ENCODE peak calls at places on chromosomes 16 and 17, in nine cellular contexts. I, O, S, Q, D, B, A, X and W are unnamed samples.

GRCh38 chr17:16297367-16298139 is 55.7 kb downstream of the CENPV start:
- DNase-seq in I (peak), Q (no peak), B (peak), O (no peak), D (no peak), A (no peak), X (no peak), S (no peak), W (no peak)

GRCh38 chr17:49574283-49574892 is 1.3 kb upstream of the NXPH3 start:
- DNase-seq in D (no peak), A (no peak), O (peak), X (no peak), S (no peak), I (no peak), B (no peak), Q (no peak), W (no peak)

GRCh38 chr16:52050418-52050817 is 496.5 kb downstream of the TOX3 start:
- DNase-seq in B (no peak), X (no peak), D (no peak), O (no peak), A (no peak), S (no peak), Q (no peak), I (no peak), W (peak)

GRCh38 chr16:57432505-57432904 is 14.7 kb downstream of the CIAPIN1 start:
- DNase-seq in Q (no peak), I (no peak), D (peak), S (no peak), B (no peak), O (no peak), A (no peak), X (no peak), W (no peak)

GRCh38 chr16:47851026-47851610 is 304.7 kb downstream of the ABCC12 start:
- DNase-seq in X (no peak), O (no peak), S (no peak), D (no peak), Q (no peak), B (no peak), I (no peak), A (no peak), W (peak)

GRCh38 chr16:69311533-69312388 is 611 bp downstream of the VPS4A start:
- DNase-seq in Q (no peak), A (no peak), D (peak), X (no peak), S (peak), I (peak), O (peak), B (peak), W (peak)

GRCh38 chr17:48333034-48333491 is 97.0 kb downstream of the SKAP1 start:
- DNase-seq in I (no peak), D (no peak), S (peak), A (no peak), B (no peak), Q (no peak), X (no peak), O (no peak), W (peak)

GRCh38 chr17:80422276-80422675 is 7.3 kb downstream of the ENDOV start:
- DNase-seq in B (no peak), D (no peak), A (no peak), X (no peak), Q (no peak), S (no peak), I (no peak), O (no peak), W (no peak)

GRCh38 chr16:56980792-56981724 is 8.3 kb upstream of the NLRC5 start:
- DNase-seq in O (no peak), I (no peak), Q (no peak), S (no peak), X (no peak), B (no peak), A (no peak), D (no peak), W (no peak)

GRCh38 chr16:77148121-77148520 is 42.9 kb upstream of the MON1B start:
- DNase-seq in O (no peak), B (no peak), S (no peak), I (no peak), X (no peak), Q (no peak), D (no peak), A (no peak), W (no peak)

GRCh38 chr17:61313515-61314326 is 85.9 kb upstream of the TBX2 start:
- DNase-seq in D (peak), Q (no peak), A (peak), S (no peak), O (no peak), I (no peak), B (no peak), X (peak), W (no peak)

GRCh38 chr17:68613739-68614298 is 12.7 kb upstream of the FAM20A start:
- DNase-seq in S (peak), B (peak), I (peak), Q (peak), D (peak), O (no peak), X (peak), A (no peak), W (peak)

GRCh38 chr17:79597040-79597439 is 13.8 kb downstream of the RBFOX3 start:
- DNase-seq in B (no peak), I (no peak), Q (no peak), D (no peak), A (no peak), O (no peak), X (no peak), S (no peak), W (no peak)

GRCh38 chr16:71899171-71899570 is 3.8 kb downstream of the IST1 start:
- DNase-seq in A (no peak), S (no peak), X (no peak), Q (no peak), I (no peak), O (no peak), D (no peak), B (no peak), W (no peak)

GRCh38 chr16:73214825-73215481 is 167.0 kb upstream of the ZFHX3 start:
- DNase-seq in I (no peak), Q (peak), A (no peak), X (no peak), S (no peak), B (no peak), D (no peak), O (no peak), W (no peak)

GRCh38 chr17:76394166-76394565 is 9.8 kb downstream of the SPHK1 start:
- DNase-seq in B (no peak), Q (no peak), D (no peak), S (peak), A (no peak), I (no peak), X (no peak), O (no peak), W (peak)

GRCh38 chr17:76075364-76076099 is 951 bp downstream of the GALR2 start:
- DNase-seq in X (no peak), A (no peak), B (no peak), D (no peak), O (peak), Q (peak), I (no peak), S (no peak), W (peak)

GRCh38 chr16:1351215-1351581 is 480 bp downstream of the TSR3 start:
- DNase-seq in I (no peak), A (no peak), D (no peak), B (no peak), Q (no peak), O (no peak), S (no peak), X (no peak), W (no peak)

GRCh38 chr16:58678716-58679115 is 5.9 kb downstream of the SLC38A7 start:
- DNase-seq in I (no peak), Q (no peak), O (no peak), S (peak), X (peak), B (no peak), A (peak), D (peak), W (peak)

GRCh38 chr17:18026408-18026776 is 12.6 kb downstream of the ATPAF2 start:
- DNase-seq in Q (no peak), O (no peak), A (peak), I (no peak), D (peak), X (peak), S (peak), B (no peak), W (peak)

GRCh38 chr16:600781-601180 is 10.9 kb downstream of the RAB40C start:
- DNase-seq in B (peak), O (no peak), D (no peak), A (peak), I (no peak), Q (no peak), S (no peak), X (no peak), W (peak)

GRCh38 chr16:59263980-59264379 is 529.9 kb upstream of the GOT2 start:
- DNase-seq in X (no peak), Q (no peak), O (no peak), I (no peak), D (no peak), S (no peak), B (no peak), A (no peak), W (no peak)

GRCh38 chr17:77214743-77215142 is 74.0 kb downstream of the SEC14L1 start:
- DNase-seq in D (peak), X (peak), B (peak), O (no peak), I (peak), Q (no peak), S (peak), A (peak), W (peak)

GRCh38 chr17:55811536-55811935 is 60.7 kb downstream of the PCTP start:
- DNase-seq in A (no peak), D (no peak), B (no peak), I (no peak), X (peak), O (no peak), S (no peak), Q (no peak), W (no peak)

GRCh38 chr17:7296189-7296861 is 1.9 kb upstream of the YBX2 start:
- DNase-seq in D (peak), S (peak), Q (peak), X (peak), B (peak), I (peak), A (peak), O (peak), W (peak)

GRCh38 chr17:3575506-3575905 is 17.9 kb upstream of the TRPV3 start:
- DNase-seq in O (no peak), I (no peak), S (peak), Q (no peak), D (no peak), A (no peak), X (no peak), B (no peak), W (peak)

GRCh38 chr17:58231644-58232043 is 6.7 kb upstream of the LPO start:
- DNase-seq in I (no peak), D (no peak), O (no peak), X (no peak), Q (no peak), B (no peak), S (no peak), A (no peak), W (no peak)

GRCh38 chr17:32461853-32462617 is 17.7 kb downstream of the PSMD11 start:
- DNase-seq in O (no peak), D (peak), A (peak), Q (peak), I (peak), S (peak), B (peak), X (peak), W (peak)

GRCh38 chr17:47883589-47884426 is 12.2 kb upstream of the SP2 start:
- DNase-seq in X (no peak), O (no peak), D (no peak), A (no peak), I (peak), B (no peak), Q (peak), S (no peak), W (no peak)

GRCh38 chr17:68627956-68628355 is 26.8 kb upstream of the FAM20A start:
- DNase-seq in O (no peak), D (no peak), B (no peak), Q (peak), X (no peak), S (peak), A (no peak), I (peak), W (peak)

GRCh38 chr16:7888421-7888820 is 555.8 kb downstream of the RBFOX1 start:
- DNase-seq in Q (no peak), I (no peak), B (no peak), D (no peak), S (no peak), O (no peak), X (no peak), A (no peak), W (no peak)

GRCh38 chr17:57242148-57242547 is 14.2 kb upstream of the MSI2 start:
- DNase-seq in A (no peak), S (no peak), D (no peak), I (no peak), Q (no peak), X (peak), B (peak), O (no peak), W (no peak)

GRCh38 chr17:42517516-42517915 is 18.5 kb upstream of the NAGLU start:
- DNase-seq in O (peak), S (no peak), I (peak), A (peak), X (peak), Q (peak), B (peak), D (peak), W (peak)

GRCh38 chr17:82565551-82565950 is 46.0 kb downstream of the FOXK2 start:
- DNase-seq in A (no peak), S (no peak), I (no peak), O (no peak), B (no peak), X (no peak), D (no peak), Q (no peak), W (no peak)

GRCh38 chr17:43534909-43535308 is 11.2 kb downstream of the ETV4 start:
- DNase-seq in Q (no peak), X (no peak), S (no peak), O (peak), B (no peak), D (no peak), A (no peak), I (no peak), W (no peak)

GRCh38 chr16:81607805-81608514 is 163.4 kb downstream of the CMIP start:
- DNase-seq in O (no peak), S (no peak), D (no peak), A (no peak), B (no peak), Q (no peak), I (no peak), X (no peak), W (no peak)

GRCh38 chr17:40563371-40564052 is 1.8 kb downstream of the CCR7 start:
- DNase-seq in I (no peak), X (no peak), S (no peak), O (no peak), Q (no peak), B (no peak), A (no peak), D (no peak), W (no peak)

GRCh38 chr16:85917959-85918358 is 19.0 kb downstream of the IRF8 start:
- DNase-seq in A (no peak), I (no peak), O (no peak), B (no peak), X (no peak), S (no peak), D (no peak), Q (no peak), W (no peak)

GRCh38 chr16:85918436-85918835 is 19.5 kb downstream of the IRF8 start:
- DNase-seq in A (no peak), D (no peak), Q (no peak), X (no peak), I (no peak), B (no peak), S (no peak), O (no peak), W (no peak)

GRCh38 chr16:85916141-85916890 is 17.4 kb downstream of the IRF8 start:
- DNase-seq in O (peak), A (peak), D (peak), I (peak), Q (no peak), X (peak), B (no peak), S (peak), W (no peak)

GRCh38 chr16:85915125-85915845 is 16.3 kb downstream of the IRF8 start:
- DNase-seq in A (no peak), I (no peak), S (no peak), B (no peak), O (peak), X (no peak), D (no peak), Q (no peak), W (no peak)

DNA sequence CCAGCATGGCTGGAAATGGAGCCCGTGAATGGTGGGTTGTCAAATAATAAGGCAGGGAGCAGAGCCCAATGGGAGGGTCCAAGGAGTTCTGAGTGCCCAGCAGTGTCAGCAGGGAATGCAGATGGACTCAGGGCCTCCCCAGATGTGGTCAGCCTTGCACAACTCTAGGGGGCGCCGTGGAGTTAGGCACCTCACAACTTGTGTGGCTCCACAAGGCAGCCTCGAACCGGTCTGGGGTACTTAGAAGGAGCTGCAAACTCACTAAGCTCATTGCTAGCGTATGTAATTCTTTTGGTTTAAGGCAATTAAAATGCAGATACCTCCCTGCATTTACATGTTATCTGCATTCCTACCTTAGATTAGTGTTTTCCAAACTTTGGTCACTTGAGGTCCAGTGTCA is 18.1 kb downstream of the IRF8 start:
- DNase-seq in D (no peak), S (no peak), I (no peak), X (no peak), A (no peak), B (no peak), Q (no peak), O (no peak), W (no peak)
- TF ChIP-seq CTCF in D (no peak), S (peak), I (no peak), X (no peak), A (no peak), B (no peak), Q (no peak), O (peak), W (no peak)

GRCh38 chr16:3025032-3026002 is 1.5 kb downstream of the THOC6 start:
- DNase-seq in A (no peak), Q (no peak), O (no peak), S (no peak), X (no peak), B (no peak), D (no peak), I (no peak), W (no peak)
- H3K4me3 ChIP-seq in A (no peak), Q (no peak), O (no peak), S (no peak), X (no peak), B (no peak), D (no peak), I (no peak), W (no peak)

DNA sequence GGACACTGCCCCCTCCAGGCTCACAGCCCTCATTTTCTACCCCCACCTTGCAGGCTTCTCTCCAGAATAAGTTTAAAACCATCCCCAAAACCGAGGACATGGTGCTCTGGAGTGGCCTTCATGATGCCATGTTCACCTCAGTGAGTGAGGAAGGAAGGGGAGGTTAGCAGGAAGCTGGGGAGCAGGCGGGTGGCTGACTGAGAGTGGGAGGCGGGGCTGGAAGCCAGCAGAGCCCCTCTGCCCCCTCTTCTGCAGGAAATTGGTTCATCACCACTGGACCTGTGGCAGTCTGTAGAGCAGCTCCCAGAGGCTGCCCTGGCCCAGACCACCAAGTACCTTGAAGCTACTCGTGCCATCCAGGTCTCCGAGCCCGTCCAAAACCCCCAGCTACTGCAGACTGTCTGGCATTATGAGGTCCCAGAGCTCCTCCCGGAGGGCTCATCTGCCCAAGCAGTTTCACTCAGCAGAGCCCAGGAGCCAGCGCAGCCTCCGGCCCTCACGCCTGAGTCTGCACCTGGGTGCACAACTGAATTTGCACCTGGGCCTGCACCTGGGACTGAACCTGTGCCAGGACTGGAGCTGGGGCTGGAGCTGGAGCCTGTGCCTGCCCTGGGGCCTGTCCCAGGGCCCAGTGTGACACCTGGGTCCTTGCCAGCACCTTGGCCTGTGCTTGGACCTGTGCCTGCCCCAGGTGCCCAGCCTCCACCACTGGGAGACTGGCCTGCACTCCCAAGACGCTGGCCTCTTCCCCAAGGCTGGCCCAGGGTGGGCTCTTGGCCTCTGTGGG is 19.0 kb downstream of the C16orf96 start:
- DNase-seq in B (peak), Q (no peak), O (no peak), I (no peak), A (no peak), X (no peak), S (no peak), D (peak), W (no peak)
- TF ChIP-seq CTCF in B (peak), Q (no peak), O (no peak), I (no peak), A (no peak), X (no peak), S (no peak), D (no peak), W (no peak)

GRCh38 chr16:11256657-11257130 is 690 bp upstream of the SOCS1 start:
- DNase-seq in D (peak), S (peak), A (peak), I (peak), O (no peak), Q (no peak), X (peak), B (peak), W (no peak)
- H3K4me3 ChIP-seq in D (peak), S (peak), A (peak), I (peak), O (peak), Q (peak), X (peak), B (peak), W (peak)

DNA sequence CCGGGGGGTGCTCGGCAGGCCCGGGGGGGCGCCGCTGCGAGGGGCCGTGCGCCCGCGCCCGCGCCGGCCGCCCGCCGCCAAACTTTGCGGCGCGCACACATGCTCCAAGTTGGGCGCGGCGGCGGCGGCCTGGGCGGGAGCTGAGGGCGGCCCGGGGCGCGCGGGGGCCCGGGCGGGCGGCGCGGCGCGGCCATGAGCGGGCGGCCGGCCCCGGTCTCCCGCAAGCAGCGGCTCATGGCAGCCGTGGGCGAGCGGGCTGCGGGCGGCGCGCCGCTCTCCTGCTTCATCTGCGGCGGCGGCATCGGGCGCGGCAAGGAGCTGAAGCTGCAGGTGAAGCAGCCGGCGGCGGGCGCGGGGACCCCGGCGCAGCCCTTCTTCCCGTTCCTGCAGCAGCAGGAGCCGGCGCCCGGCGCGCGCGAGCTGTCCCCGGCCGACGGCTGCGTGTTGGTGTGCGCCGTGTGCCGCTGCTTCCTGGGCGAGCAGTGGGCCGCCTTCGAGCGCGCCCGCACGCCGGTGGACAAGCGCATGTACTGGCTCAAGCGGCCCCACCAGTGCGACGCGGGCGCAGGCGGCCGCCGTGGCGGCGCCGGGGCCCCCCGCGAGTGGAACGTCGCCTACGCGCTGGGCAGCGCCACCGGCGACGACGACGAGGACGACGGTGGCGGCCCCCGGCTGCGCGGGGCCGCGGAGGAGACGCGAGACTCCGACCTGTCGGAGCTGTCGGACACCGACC is 57.2 kb upstream of the CIBAR2 start:
- DNase-seq in A (no peak), Q (no peak), S (no peak), X (no peak), I (no peak), D (no peak), B (no peak), O (no peak), W (peak)
- TF ChIP-seq CTCF in A (no peak), Q (no peak), S (no peak), X (no peak), I (no peak), D (no peak), B (no peak), O (no peak), W (no peak)